ENCODE peak calls at places on chromosomes 16 and 17, in nine cellular contexts. H, W, U, K, S, P, C, L and Y are unnamed samples.
A peak's percentile ranks its signal among the peaks of the same experiment; 100 is the strongest.

GRCh38 chr16:87602005-87602790 is at the start of gene JPH3:
- DNase-seq in S (no peak), C (no peak), K (no peak), P (peak; percentile 23), H (no peak), W (peak; percentile 55), U (no peak), L (no peak), Y (no peak)

GRCh38 chr16:58500329-58501241 is 642 bp downstream of the NDRG4 start:
- DNase-seq in U (no peak), L (no peak), K (no peak), H (no peak), W (no peak), P (peak; percentile 26), C (no peak), S (no peak), Y (no peak)

GRCh38 chr16:53546988-53547391 is 44.0 kb upstream of the AKTIP start:
- DNase-seq in W (no peak), S (no peak), H (no peak), U (no peak), C (peak; percentile 72), L (no peak), K (no peak), P (no peak), Y (peak; percentile 37)

GRCh38 chr16:69937465-69937951 is 13.6 kb upstream of the CLEC18A start:
- DNase-seq in W (no peak), H (no peak), C (peak; percentile 60), L (peak; percentile 10), S (no peak), P (no peak), K (no peak), U (peak; percentile 10), Y (no peak)

GRCh38 chr17:77664097-77664729 is 294.3 kb upstream of the TNRC6C start:
- DNase-seq in H (no peak), S (no peak), C (no peak), L (no peak), P (no peak), K (no peak), W (no peak), U (no peak), Y (no peak)

GRCh38 chr17:6627019-6627418 is 13.5 kb downstream of the KIAA0753 start:
- DNase-seq in P (no peak), U (peak; percentile 30), S (no peak), C (peak; percentile 51), W (no peak), L (no peak), K (no peak), H (no peak), Y (no peak)

GRCh38 chr16:4319454-4319853 is 3.6 kb downstream of the GLIS2 start:
- DNase-seq in C (no peak), W (peak; percentile 83), L (no peak), P (peak; percentile 87), K (no peak), H (peak; percentile 63), S (peak; percentile 21), U (no peak), Y (no peak)

GRCh38 chr16:57530104-57530522 is 6.3 kb downstream of the CCDC102A start:
- DNase-seq in L (no peak), P (peak; percentile 91), K (peak; percentile 18), H (no peak), C (peak; percentile 75), W (peak; percentile 34), S (peak; percentile 53), U (peak; percentile 32), Y (peak; percentile 54)

GRCh38 chr17:78381601-78382168 is 3.2 kb downstream of the PGS1 start:
- DNase-seq in S (no peak), U (no peak), W (peak; percentile 5), H (no peak), C (no peak), P (peak; percentile 66), L (no peak), K (no peak), Y (no peak)

GRCh38 chr17:36153887-36154576 is 22.4 kb downstream of the TBC1D3B start:
- DNase-seq in H (no peak), L (no peak), C (no peak), U (no peak), P (peak; percentile 10), S (no peak), K (no peak), W (no peak), Y (no peak)

GRCh38 chr16:57167951-57168350 is 17.9 kb downstream of the PSME3IP1 start:
- DNase-seq in L (no peak), C (peak; percentile 91), K (no peak), W (no peak), S (peak; percentile 84), P (peak; percentile 16), U (peak; percentile 71), H (no peak), Y (peak; percentile 57)

GRCh38 chr16:75262104-75262799 is 10.8 kb upstream of the BCAR1 start:
- DNase-seq in L (no peak), S (no peak), H (no peak), U (no peak), W (no peak), C (peak; percentile 38), K (peak; percentile 36), P (no peak), Y (no peak)

GRCh38 chr16:26133401-26133800 is 441.6 kb downstream of the HS3ST4 start:
- DNase-seq in H (no peak), P (no peak), K (no peak), W (no peak), S (no peak), C (no peak), L (no peak), U (no peak), Y (no peak)

GRCh38 chr17:3582921-3583320 is 25.3 kb upstream of the TRPV3 start:
- DNase-seq in L (no peak), P (no peak), H (no peak), W (peak; percentile 74), S (no peak), K (no peak), C (no peak), U (no peak), Y (no peak)

GRCh38 chr16:83068686-83069085 is 441.9 kb downstream of the CDH13 start:
- DNase-seq in P (no peak), H (no peak), U (no peak), K (no peak), C (peak; percentile 83), L (no peak), S (no peak), W (no peak), Y (peak; percentile 49)
- TF ChIP-seq CTCF in P (no peak), H (no peak), U (peak; percentile 27), K (peak; percentile 49), C (peak; percentile 58), L (peak; percentile 19), S (peak; percentile 12), W (no peak), Y (peak; percentile 45)

DNA sequence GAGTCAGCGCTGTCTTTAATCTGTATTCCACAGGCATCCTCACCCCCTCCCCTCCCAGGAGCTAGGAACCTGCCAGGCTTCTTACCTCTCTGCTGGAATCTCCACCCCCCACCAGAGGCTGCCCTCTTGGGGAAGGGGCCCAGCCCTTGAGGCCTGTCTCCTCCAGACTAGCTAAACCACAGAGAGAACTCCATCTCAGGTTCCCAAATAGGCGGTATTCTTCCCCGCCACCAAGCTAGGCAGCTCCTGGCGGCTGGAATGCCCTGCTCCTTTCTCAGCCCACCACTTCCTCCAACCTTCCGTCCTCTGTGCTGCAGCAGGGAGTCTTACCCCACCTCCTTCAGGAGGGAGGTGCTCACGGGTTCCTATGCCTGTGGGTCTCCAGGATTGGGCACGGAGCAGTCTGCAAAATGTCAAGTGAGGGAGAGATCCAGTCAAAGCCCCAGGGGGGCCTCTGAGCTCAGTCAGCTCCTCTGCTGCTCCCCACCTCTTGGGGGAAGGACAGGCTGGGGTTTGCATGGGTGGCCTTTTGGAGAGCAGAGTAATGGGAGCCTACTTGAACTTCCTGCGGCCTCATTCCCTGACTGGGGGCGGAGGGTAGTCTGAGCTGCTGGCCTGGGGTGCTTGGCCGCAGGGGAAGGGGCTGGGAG is 55.7 kb downstream of the SREBF1 start:
- DNase-seq in S (no peak), K (no peak), P (no peak), W (no peak), U (no peak), C (peak; percentile 79), H (no peak), L (no peak), Y (peak; percentile 28)
- TF ChIP-seq CTCF in S (no peak), K (no peak), P (no peak), W (no peak), U (no peak), C (peak; percentile 67), H (peak; percentile 18), L (no peak), Y (peak; percentile 74)

GRCh38 chr17:61638087-61638486 is 47.1 kb upstream of the NACA2 start:
- DNase-seq in W (no peak), P (no peak), H (no peak), L (no peak), K (no peak), S (no peak), U (no peak), C (no peak), Y (no peak)

GRCh38 chr17:61634011-61634539 is 43.1 kb upstream of the NACA2 start:
- DNase-seq in C (no peak), L (no peak), K (no peak), S (no peak), H (no peak), W (no peak), U (no peak), P (no peak), Y (no peak)

GRCh38 chr17:61634942-61635538 is 44.0 kb upstream of the NACA2 start:
- DNase-seq in L (no peak), C (no peak), U (no peak), H (no peak), S (no peak), W (no peak), P (no peak), K (no peak), Y (no peak)

GRCh38 chr17:61632826-61633225 is 41.8 kb upstream of the NACA2 start:
- DNase-seq in H (no peak), U (no peak), W (no peak), S (no peak), L (no peak), P (no peak), K (no peak), C (no peak), Y (no peak)

GRCh38 chr17:61635913-61636432 is 45.0 kb upstream of the NACA2 start:
- DNase-seq in L (peak; percentile 31), C (peak; percentile 81), H (no peak), K (no peak), S (peak; percentile 70), P (peak; percentile 76), U (peak; percentile 49), W (no peak), Y (peak; percentile 55)
- TF ChIP-seq CTCF in L (peak; percentile 83), C (peak; percentile 87), H (no peak), K (peak; percentile 45), S (peak; percentile 98), P (peak; percentile 77), U (peak; percentile 91), W (peak; percentile 53), Y (peak; percentile 82)

DNA sequence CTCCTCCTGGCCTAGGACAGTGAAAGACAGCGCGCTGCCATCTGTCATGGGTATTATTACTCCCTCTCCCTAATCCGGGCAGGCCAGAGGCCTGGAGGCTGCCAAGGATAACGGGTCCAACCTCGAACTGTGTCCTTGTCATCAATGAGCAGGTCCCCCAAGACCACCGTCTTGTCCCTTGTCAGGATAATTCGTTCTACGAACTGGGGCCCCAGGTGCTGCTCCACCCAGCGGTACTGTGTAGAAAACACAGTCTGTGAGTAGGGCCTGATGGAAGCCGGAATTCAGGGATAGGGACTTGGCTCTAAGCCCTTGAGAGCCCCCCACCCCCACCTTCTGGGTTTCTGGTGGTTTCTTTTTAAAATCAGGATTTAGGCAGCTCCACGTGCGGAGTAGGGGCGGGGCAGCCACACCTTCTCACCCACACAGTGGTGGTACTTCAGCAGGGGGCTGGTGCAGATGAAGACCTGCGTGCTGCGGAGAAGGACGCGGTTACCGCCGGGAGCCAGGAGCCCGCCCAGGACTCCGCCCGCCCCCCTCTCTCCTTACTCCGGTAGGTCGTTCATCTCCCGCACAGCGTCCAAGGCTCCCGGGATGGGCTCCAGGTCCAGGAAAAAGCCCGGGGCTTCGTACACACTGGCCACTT is 787 bp downstream of the NT5C start:
- DNase-seq in H (no peak), C (peak; percentile 75), W (no peak), U (peak; percentile 31), L (no peak), S (peak; percentile 82), K (peak; percentile 45), P (peak; percentile 68), Y (peak; percentile 51)
- TF ChIP-seq CTCF in H (no peak), C (peak; percentile 74), W (no peak), U (peak; percentile 34), L (peak; percentile 51), S (peak; percentile 82), K (peak; percentile 42), P (peak; percentile 63), Y (peak; percentile 78)